ENCODE peak calls at places on chromosomes 7 and 10, in six cellular contexts. M is left ventricle myocardium inferior, S is cardiac muscle cell, A is WERI-Rb-1, L is heart left ventricle, B is fibroblast of mammary gland. E is an unnamed sample.

GRCh38 chr7:1939434-1940401 is 269.6 kb downstream of the ELFN1 start:
- DNase-seq in M (peak; percentile 19), S (no peak), A (no peak), L (no peak), B (peak; percentile 61), E (no peak)

GRCh38 chr7:29968683-29969457 is 20.7 kb downstream of the SCRN1 start:
- DNase-seq in M (no peak), S (peak; percentile 75), A (no peak), L (no peak), B (peak; percentile 62), E (peak; percentile 47)

GRCh38 chr7:107854989-107855388 is 36.0 kb upstream of the DLD start:
- DNase-seq in M (no peak), S (peak; percentile 42), A (no peak), L (no peak), B (peak; percentile 64), E (no peak)

GRCh38 chr10:127964644-127965043 is 57.7 kb downstream of the PTPRE start:
- DNase-seq in M (no peak), S (no peak), A (no peak), L (no peak), B (no peak), E (no peak)

GRCh38 chr10:96700477-96701099 is 19.7 kb downstream of the PIK3AP1 start:
- DNase-seq in M (peak; percentile 21), S (no peak), A (no peak), L (no peak), B (no peak), E (no peak)

GRCh38 chr10:32187686-32188085 is 131.5 kb upstream of the KIF5B start:
- DNase-seq in M (no peak), S (no peak), A (no peak), L (no peak), B (no peak), E (no peak)

GRCh38 chr10:120948889-120949382 is 97.8 kb downstream of the WDR11 start:
- DNase-seq in M (peak; percentile 75), S (peak; percentile 83), A (peak; percentile 67), L (peak; percentile 63), B (peak; percentile 57), E (no peak)

GRCh38 chr10:47022311-47023131 is 111.3 kb downstream of the PTPN20 start:
- DNase-seq in M (no peak), S (no peak), A (no peak), L (no peak), B (no peak), E (no peak)

GRCh38 chr10:100304414-100304813 is 17.9 kb upstream of the BLOC1S2 start:
- DNase-seq in M (no peak), S (no peak), A (no peak), L (no peak), B (no peak), E (no peak)

GRCh38 chr10:123994417-123995081 is 98.8 kb downstream of the CHST15 start:
- DNase-seq in M (peak; percentile 84), S (peak; percentile 92), A (peak; percentile 88), L (peak; percentile 80), B (peak; percentile 85), E (peak; percentile 36)

GRCh38 chr10:71124921-71125748 is 87.2 kb upstream of the UNC5B start:
- DNase-seq in M (peak; percentile 29), S (no peak), A (no peak), L (peak; percentile 27), B (no peak), E (no peak)

GRCh38 chr10:35691522-35692236 is 49.6 kb upstream of the FZD8 start:
- DNase-seq in M (no peak), S (no peak), A (no peak), L (no peak), B (no peak), E (no peak)

GRCh38 chr7:129569811-129570215 is 41.7 kb upstream of the NRF1 start:
- DNase-seq in M (no peak), S (peak; percentile 77), A (no peak), L (no peak), B (peak; percentile 93), E (no peak)

GRCh38 chr10:89916481-89916880 is 215.1 kb downstream of the KIF20B start:
- DNase-seq in M (no peak), S (peak; percentile 51), A (no peak), L (no peak), B (no peak), E (no peak)

GRCh38 chr10:43133196-43133808 is 4.9 kb upstream of the CSGALNACT2 start:
- DNase-seq in M (no peak), S (no peak), A (no peak), L (no peak), B (no peak), E (no peak)

GRCh38 chr7:22356855-22357310 is at the start of gene RAPGEF5:
- DNase-seq in M (no peak), S (no peak), A (peak; percentile 52), L (no peak), B (no peak), E (no peak)

GRCh38 chr10:90111671-90112070 is 410.3 kb downstream of the KIF20B start:
- DNase-seq in M (no peak), S (peak; percentile 28), A (no peak), L (no peak), B (peak; percentile 87), E (no peak)

GRCh38 chr10:3568392-3568791 is 216.6 kb downstream of the KLF6 start:
- DNase-seq in M (no peak), S (no peak), A (no peak), L (no peak), B (no peak), E (no peak)

DNA sequence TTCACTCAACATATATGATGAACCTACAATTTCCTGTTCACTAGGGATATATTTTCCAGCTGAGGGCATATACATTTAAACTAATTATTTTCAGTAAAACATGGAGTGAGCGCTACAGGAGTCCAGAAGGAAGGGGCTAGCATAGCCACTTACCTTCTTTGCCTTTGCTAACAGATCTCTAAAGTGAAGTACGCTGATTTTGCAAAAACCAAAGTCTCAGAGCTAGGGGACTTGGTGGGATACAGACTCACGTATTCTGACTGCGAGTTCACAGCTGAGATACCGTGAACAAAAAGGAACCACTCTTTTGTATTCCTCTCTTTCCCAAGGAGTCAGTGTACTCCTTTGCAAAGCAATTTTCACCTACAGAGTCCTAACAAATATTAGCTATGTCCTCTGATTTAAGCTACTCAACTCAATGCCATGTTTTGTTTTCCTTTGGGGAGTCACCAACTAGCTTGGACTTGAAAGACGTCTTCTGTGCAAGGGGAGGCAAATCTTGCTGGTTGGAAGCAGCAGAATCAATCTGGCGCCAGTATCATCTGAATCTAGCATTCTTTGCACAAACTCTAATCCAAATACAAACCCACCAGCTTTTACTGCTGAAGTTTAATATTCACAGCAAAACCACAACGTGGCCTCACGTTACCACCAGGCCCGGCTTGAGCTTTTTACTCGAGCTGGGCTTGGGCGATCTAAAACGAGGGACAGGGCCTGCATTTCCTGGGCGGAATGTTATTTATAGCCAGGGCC is 658 bp downstream of the CDNF start:
- DNase-seq in M (no peak), S (no peak), A (no peak), L (no peak), B (peak; percentile 36), E (peak; percentile 26)
- H3K4me3 ChIP-seq in M (peak overlapping the region; percentile 92), S (peak overlapping the region; percentile 50), A (peak overlapping the region; percentile 96), L (peak overlapping the region; percentile 98), B (peak overlapping the region; percentile 70), E (peak overlapping the region; percentile 94)

GRCh38 chr10:79145174-79145483 is 76.4 kb downstream of the ZMIZ1 start:
- DNase-seq in M (no peak), S (no peak), A (no peak), L (no peak), B (no peak), E (no peak)

GRCh38 chr10:79145517-79146470 is 77.0 kb downstream of the ZMIZ1 start:
- DNase-seq in M (no peak), S (no peak), A (no peak), L (no peak), B (no peak), E (no peak)

GRCh38 chr10:79147796-79148451 is 79.2 kb downstream of the ZMIZ1 start:
- DNase-seq in M (no peak), S (no peak), A (no peak), L (no peak), B (no peak), E (no peak)

GRCh38 chr10:79147306-79147705 is 78.5 kb downstream of the ZMIZ1 start:
- DNase-seq in M (no peak), S (no peak), A (no peak), L (no peak), B (no peak), E (no peak)

GRCh38 chr10:79146611-79147130 is 77.9 kb downstream of the ZMIZ1 start:
- DNase-seq in M (peak; percentile 75), S (no peak), A (no peak), L (peak; percentile 80), B (peak; percentile 52), E (no peak)
- TF ChIP-seq CTCF in M (peak; percentile 58), S (no peak), A (no peak), L (peak; percentile 19), B (no peak), E (no peak)

GRCh38 chr7:151876112-151876898 is 610 bp downstream of the PRKAG2 start:
- DNase-seq in M (peak; percentile 86), S (peak; percentile 15), A (peak; percentile 80), L (peak; percentile 53), B (peak; percentile 5), E (no peak)
- H3K4me3 ChIP-seq in M (peak overlapping the region; percentile 94), S (peak overlapping the region; percentile 49), A (peak overlapping the region; percentile 89), L (peak overlapping the region; percentile 83), B (peak overlapping the region; percentile 55), E (peak overlapping the region; percentile 63)

GRCh38 chr10:125146791-125147604 is 13.4 kb downstream of the CTBP2 start:
- DNase-seq in M (no peak), S (no peak), A (no peak), L (no peak), B (peak; percentile 50), E (no peak)

GRCh38 chr10:125144209-125144608 is 16.2 kb downstream of the CTBP2 start:
- DNase-seq in M (no peak), S (no peak), A (no peak), L (no peak), B (no peak), E (no peak)

GRCh38 chr10:125142946-125143345 is 17.4 kb downstream of the CTBP2 start:
- DNase-seq in M (no peak), S (no peak), A (no peak), L (no peak), B (no peak), E (no peak)

GRCh38 chr10:125145636-125146035 is 14.7 kb downstream of the CTBP2 start:
- DNase-seq in M (no peak), S (no peak), A (no peak), L (no peak), B (no peak), E (no peak)

GRCh38 chr10:125144693-125145623 is 15.4 kb downstream of the CTBP2 start:
- DNase-seq in M (no peak), S (peak; percentile 72), A (no peak), L (no peak), B (peak; percentile 72), E (no peak)
- TF ChIP-seq CTCF in M (peak; percentile 58), S (peak; percentile 73), A (no peak), L (peak; percentile 44), B (peak; percentile 60), E (peak; percentile 48)

GRCh38 chr10:33331020-33331557 is 3.4 kb downstream of the NRP1 start:
- DNase-seq in M (no peak), S (no peak), A (no peak), L (no peak), B (peak; percentile 40), E (no peak)

GRCh38 chr10:33330543-33331019 is 3.9 kb downstream of the NRP1 start:
- DNase-seq in M (peak; percentile 86), S (peak; percentile 90), A (peak; percentile 64), L (peak; percentile 87), B (peak; percentile 91), E (no peak)

GRCh38 chr10:33333260-33334169 is 952 bp downstream of the NRP1 start:
- DNase-seq in M (no peak), S (peak; percentile 41), A (no peak), L (no peak), B (peak; percentile 42), E (peak; percentile 61)

GRCh38 chr10:33334170-33334838 is at the start of gene NRP1:
- DNase-seq in M (peak; percentile 35), S (peak; percentile 29), A (peak; percentile 6), L (peak; percentile 66), B (no peak), E (no peak)

GRCh38 chr10:33332183-33333031 is 2.1 kb downstream of the NRP1 start:
- DNase-seq in M (no peak), S (peak; percentile 76), A (no peak), L (no peak), B (peak; percentile 75), E (no peak)
- H3K4me3 ChIP-seq in M (peak overlapping the region; percentile 82), S (peak overlapping the region; percentile 95), A (no peak overlapping the region), L (peak overlapping the region; percentile 89), B (peak overlapping the region; percentile 84), E (peak overlapping the region; percentile 73)

E was measured in retinal pigment epithelial cell.